ENCODE peak calls at places on chromosomes 4 and X, in four cellular contexts. S is suprapubic skin, X is foreskin fibroblast, R is vagina. B is an unnamed sample.

GRCh38 chr4:15778191-15778741 is at the start of gene CD38:
- DNase-seq in S (no peak), X (peak; percentile 33), R (no peak), B (no peak)

GRCh38 chrX:129976441-129976840 is 6.0 kb upstream of the BCORL1 start:
- DNase-seq in S (no peak), X (no peak), R (no peak), B (no peak)

GRCh38 chr4:140688711-140689598 is 67.2 kb downstream of the TBC1D9 start:
- DNase-seq in S (no peak), X (peak; percentile 34), R (no peak), B (no peak)

GRCh38 chrX:10617964-10618342 is 2.4 kb downstream of the MID1 start:
- DNase-seq in S (no peak), X (peak; percentile 77), R (no peak), B (no peak)

GRCh38 chr4:183099537-183100297 is 660 bp downstream of the WWC2 start:
- DNase-seq in S (no peak), X (peak; percentile 55), R (peak; percentile 88), B (no peak)

GRCh38 chr4:83138979-83139378 is 24.4 kb upstream of the PLAC8 start:
- DNase-seq in S (no peak), X (no peak), R (no peak), B (no peak)

GRCh38 chrX:43958529-43958928 is 14.7 kb downstream of the NDP start:
- DNase-seq in S (no peak), X (peak; percentile 80), R (no peak), B (peak; percentile 59)

GRCh38 chr4:144709793-144710525 is 64.0 kb downstream of the HHIP start:
- DNase-seq in S (no peak), X (peak; percentile 74), R (no peak), B (peak; percentile 73)

GRCh38 chr4:35562831-35563230 is 681.5 kb downstream of the ARAP2 start:
- DNase-seq in S (no peak), X (no peak), R (no peak), B (no peak)

GRCh38 chr4:26619784-26620183 is 35.9 kb downstream of the TBC1D19 start:
- DNase-seq in S (no peak), X (peak; percentile 70), R (no peak), B (peak; percentile 24)

GRCh38 chrX:14039344-14039743 is 9.7 kb upstream of the GEMIN8 start:
- DNase-seq in S (no peak), X (peak; percentile 57), R (no peak), B (no peak)

GRCh38 chr4:102633100-102633499 is 127.7 kb downstream of the MANBA start:
- DNase-seq in S (no peak), X (no peak), R (no peak), B (no peak)

GRCh38 chr4:40038972-40039371 is 17.7 kb upstream of the N4BP2 start:
- DNase-seq in S (no peak), X (peak; percentile 45), R (no peak), B (peak; percentile 92)

GRCh38 chr4:67762091-67762490 is 7.9 kb upstream of the GNRHR start:
- DNase-seq in S (no peak), X (peak; percentile 49), R (no peak), B (no peak)

GRCh38 chrX:148574247-148574973 is 74.0 kb downstream of the AFF2 start:
- DNase-seq in S (no peak), X (no peak), R (no peak), B (no peak)

GRCh38 chr4:156335721-156336120 is 382.1 kb upstream of the CTSO start:
- DNase-seq in S (no peak), X (no peak), R (no peak), B (no peak)

GRCh38 chr4:80062527-80062926 is 10.5 kb downstream of the ANTXR2 start:
- DNase-seq in S (no peak), X (no peak), R (no peak), B (no peak)

GRCh38 chrX:110417128-110417527 is 58.5 kb downstream of the RTL9 start:
- DNase-seq in S (no peak), X (peak; percentile 24), R (no peak), B (no peak)

GRCh38 chrX:39850630-39851152 is 247.1 kb downstream of the BCOR start:
- DNase-seq in S (no peak), X (peak; percentile 58), R (no peak), B (no peak)

GRCh38 chr4:122787940-122788339 is 38.7 kb upstream of the FGF2 start:
- DNase-seq in S (no peak), X (peak; percentile 14), R (no peak), B (no peak)

GRCh38 chr4:54581807-54582206 is 76.0 kb upstream of the KIT start:
- DNase-seq in S (no peak), X (no peak), R (no peak), B (no peak)

GRCh38 chrX:110216027-110216426 is 101.9 kb downstream of the AMMECR1 start:
- DNase-seq in S (no peak), X (no peak), R (no peak), B (no peak)

GRCh38 chr4:170007113-170007512 is 19.1 kb downstream of the MFAP3L start:
- DNase-seq in S (no peak), X (no peak), R (no peak), B (no peak)

GRCh38 chrX:72128881-72129280 is 2.8 kb downstream of the RTL5 start:
- DNase-seq in S (no peak), X (peak; percentile 49), R (no peak), B (no peak)

DNA sequence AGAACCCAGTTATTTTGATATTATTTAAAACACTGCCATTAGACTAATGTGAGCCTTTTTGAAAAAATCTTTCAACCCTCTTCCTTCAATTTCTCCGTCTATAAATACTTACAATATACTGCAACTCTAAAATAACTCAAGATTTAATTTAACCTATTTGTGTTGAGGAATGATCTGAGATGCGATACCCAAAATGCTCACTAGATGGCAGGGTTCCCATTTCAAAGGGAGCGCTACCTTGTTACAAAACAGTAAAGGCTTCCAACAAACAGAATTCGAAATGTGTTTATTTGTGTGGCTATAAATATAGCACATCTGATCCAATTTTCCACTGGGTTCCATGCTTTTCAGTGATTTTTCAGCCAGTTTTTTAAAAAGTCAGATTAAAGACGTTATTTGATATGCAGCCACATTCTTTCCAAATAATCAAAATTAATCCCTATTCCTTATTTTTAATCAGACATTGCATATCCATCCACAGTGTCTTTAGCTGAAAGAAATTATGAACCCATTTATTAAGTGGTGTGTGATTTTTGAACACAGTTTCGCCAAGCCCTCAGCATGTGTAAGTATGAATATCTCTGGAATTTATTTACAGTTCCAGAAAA is 667.9 kb upstream of the LCORL start:
- DNase-seq in S (no peak), X (peak; percentile 80), R (no peak), B (peak; percentile 39)
- TF ChIP-seq CTCF in S (peak; percentile 76), X (peak; percentile 72), R (no peak), B (peak; percentile 87)

GRCh38 chr4:127124919-127125318 is 507.8 kb upstream of the INTU start:
- DNase-seq in S (no peak), X (peak; percentile 25), R (no peak), B (peak; percentile 20)
- TF ChIP-seq CTCF in S (no peak), X (peak; percentile 34), R (no peak), B (peak; percentile 48)

GRCh38 chr4:153218961-153219360 is 14.7 kb downstream of the TRIM2 start:
- DNase-seq in S (no peak), X (no peak), R (no peak), B (no peak)
- TF ChIP-seq CTCF in S (no peak), X (no peak), R (no peak), B (no peak)

GRCh38 chr4:22970665-22971064 is 277.9 kb downstream of the GBA3 start:
- DNase-seq in S (no peak), X (no peak), R (no peak), B (no peak)
- TF ChIP-seq CTCF in S (no peak), X (no peak), R (no peak), B (peak; percentile 7)

GRCh38 chr4:7391637-7392437 is 42.9 kb downstream of the PSAPL1 start:
- DNase-seq in S (peak; percentile 60), X (no peak), R (peak; percentile 54), B (no peak)

GRCh38 chr4:7394184-7394575 is 40.5 kb downstream of the PSAPL1 start:
- DNase-seq in S (peak; percentile 50), X (no peak), R (no peak), B (no peak)

GRCh38 chr4:7390906-7391636 is 43.7 kb downstream of the PSAPL1 start:
- DNase-seq in S (peak; percentile 71), X (no peak), R (peak; percentile 64), B (no peak)

GRCh38 chr4:7393491-7394183 is 41.1 kb downstream of the PSAPL1 start:
- DNase-seq in S (peak; percentile 69), X (no peak), R (peak; percentile 81), B (no peak)

GRCh38 chr4:7392438-7393374 is 42.0 kb downstream of the PSAPL1 start:
- DNase-seq in S (peak; percentile 74), X (peak; percentile 27), R (peak; percentile 85), B (no peak)
- TF ChIP-seq CTCF in S (no peak), X (peak; percentile 15), R (no peak), B (no peak)

GRCh38 chr4:112361181-112361791 is 64.1 kb downstream of the ALPK1 start:
- DNase-seq in S (no peak), X (peak; percentile 24), R (no peak), B (peak; percentile 42)
- TF ChIP-seq CTCF in S (no peak), X (no peak), R (no peak), B (no peak)

GRCh38 chr4:153293675-153294057 is 50.8 kb upstream of the MND1 start:
- DNase-seq in S (no peak), X (no peak), R (no peak), B (no peak)

GRCh38 chr4:153296424-153296823 is 48.1 kb upstream of the MND1 start:
- DNase-seq in S (no peak), X (peak; percentile 79), R (no peak), B (peak; percentile 55)

GRCh38 chr4:153297116-153297515 is 47.4 kb upstream of the MND1 start:
- DNase-seq in S (no peak), X (no peak), R (no peak), B (peak; percentile 9)

GRCh38 chr4:153294631-153295030 is 49.9 kb upstream of the MND1 start:
- DNase-seq in S (no peak), X (peak; percentile 15), R (no peak), B (peak; percentile 76)

DNA sequence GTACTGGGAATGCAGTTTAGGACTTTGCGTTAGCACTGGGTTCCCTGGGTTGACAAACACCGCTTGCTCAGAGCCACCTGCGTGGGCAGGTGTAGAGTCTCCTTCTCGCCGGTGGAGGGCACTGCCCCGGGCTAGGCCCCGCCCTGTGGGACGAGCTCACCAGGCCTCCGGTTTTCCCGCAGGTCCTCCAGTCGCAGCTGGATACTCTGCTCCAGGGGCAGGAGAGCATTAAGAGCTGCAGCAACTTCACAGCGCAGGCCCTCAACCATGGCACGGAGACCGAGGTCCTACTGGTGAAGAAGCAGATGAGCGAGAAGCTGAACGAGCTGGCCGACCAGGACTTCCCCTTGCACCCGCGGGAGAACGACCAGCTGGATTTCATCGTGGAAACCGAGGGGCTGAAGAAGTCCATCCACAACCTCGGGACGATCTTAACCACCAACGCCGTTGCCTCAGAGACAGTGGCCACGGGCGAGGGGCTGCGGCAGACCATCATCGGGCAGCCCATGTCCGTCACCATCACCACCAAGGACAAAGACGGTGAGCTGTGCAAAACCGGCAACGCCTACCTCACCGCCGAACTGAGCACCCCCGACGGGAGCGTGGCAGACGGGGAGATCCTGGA is 49.2 kb upstream of the MND1 start:
- DNase-seq in S (no peak), X (no peak), R (no peak), B (no peak)
- TF ChIP-seq CTCF in S (no peak), X (no peak), R (no peak), B (peak; percentile 53)

DNA sequence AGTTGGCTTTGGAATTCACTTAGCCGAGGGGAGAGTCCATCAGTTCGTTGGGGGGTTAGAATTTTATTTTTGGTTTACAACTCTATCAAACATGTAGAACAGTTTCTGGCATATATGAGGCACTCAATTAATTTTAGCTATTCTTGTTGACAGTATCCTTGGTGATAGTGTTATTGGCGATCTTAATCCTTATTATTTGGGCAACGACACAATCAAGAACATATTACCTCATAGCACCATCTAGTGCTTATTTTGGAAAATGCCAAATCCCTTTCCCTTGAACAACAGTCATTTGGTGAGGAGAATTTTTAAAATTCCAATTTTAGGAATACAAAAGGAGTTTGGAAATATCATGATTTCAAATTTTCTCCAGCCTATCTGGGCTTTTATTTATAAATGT is 17.9 kb upstream of the PGRMC1 start:
- DNase-seq in S (no peak), X (peak; percentile 44), R (no peak), B (no peak)
- TF ChIP-seq CTCF in S (peak; percentile 13), X (peak; percentile 33), R (peak; percentile 24), B (peak; percentile 65)

B was measured in foreskin keratinocyte.